ENCODE peak calls at places on chromosomes 16 and 17, in four cellular contexts. Y, L, G and Z are unnamed samples.

GRCh38 chr17:78258323-78259229 is 27.1 kb downstream of the TMEM235 start:
- DNase-seq in G (no peak), Y (peak), L (no peak), Z (no peak)

GRCh38 chr16:58960484-58960883 is 226.4 kb upstream of the GOT2 start:
- DNase-seq in G (no peak), Y (no peak), L (no peak), Z (no peak)

GRCh38 chr16:89024546-89024945 is 47.5 kb upstream of the CBFA2T3 start:
- DNase-seq in L (no peak), Y (no peak), G (no peak), Z (no peak)

GRCh38 chr16:7501868-7502267 is 169.2 kb downstream of the RBFOX1 start:
- DNase-seq in G (no peak), Y (no peak), L (no peak), Z (no peak)

GRCh38 chr17:14047591-14047990 is 21.7 kb upstream of the COX10 start:
- DNase-seq in G (no peak), Y (no peak), L (no peak), Z (no peak)

GRCh38 chr17:77915594-77916021 is 42.9 kb upstream of the TNRC6C start:
- DNase-seq in Y (no peak), G (no peak), L (no peak), Z (no peak)

GRCh38 chr16:66502020-66502913 is 47.7 kb downstream of the TK2 start:
- DNase-seq in L (no peak), G (no peak), Y (no peak), Z (no peak)

GRCh38 chr16:1470543-1471251 is 4.1 kb downstream of the CLCN7 start:
- DNase-seq in G (no peak), L (no peak), Y (no peak), Z (no peak)

GRCh38 chr16:67206838-67207115 is 7.8 kb downstream of the ELMO3 start:
- DNase-seq in G (peak), L (no peak), Y (no peak), Z (no peak)

GRCh38 chr17:42146911-42147607 is 7.7 kb downstream of the RAB5C start:
- DNase-seq in L (no peak), Y (no peak), G (no peak), Z (no peak)

GRCh38 chr16:6363891-6364607 is 968.6 kb upstream of the RBFOX1 start:
- DNase-seq in G (no peak), L (no peak), Y (no peak), Z (no peak)

GRCh38 chr17:8574687-8575086 is 55.8 kb downstream of the MYH10 start:
- DNase-seq in L (no peak), G (no peak), Y (no peak), Z (no peak)

GRCh38 chr17:3792481-3792880 is 8.5 kb downstream of the ITGAE start:
- DNase-seq in Y (no peak), L (no peak), G (no peak), Z (no peak)

GRCh38 chr17:12737740-12738469 is 51.4 kb upstream of the ARHGAP44 start:
- DNase-seq in Y (no peak), G (peak), L (no peak), Z (no peak)

GRCh38 chr17:32490101-32490482 is 3.3 kb downstream of the CDK5R1 start:
- DNase-seq in G (no peak), L (peak), Y (no peak), Z (no peak)

GRCh38 chr17:35749560-35750412 is 3.3 kb downstream of the GAS2L2 start:
- DNase-seq in Y (no peak), G (no peak), L (no peak), Z (no peak)

GRCh38 chr16:56932588-56933265 is 785 bp downstream of the HERPUD1 start:
- DNase-seq in L (peak), Y (peak), G (peak), Z (peak)

GRCh38 chr17:38713456-38713855 is 8.4 kb downstream of the MLLT6 start:
- DNase-seq in G (no peak), Y (no peak), L (no peak), Z (no peak)

GRCh38 chr17:39653662-39654331 is 11.4 kb upstream of the TCAP start:
- DNase-seq in Y (peak), G (no peak), L (peak), Z (peak)

GRCh38 chr17:44253021-44253420 is 14.9 kb downstream of the SLC4A1 start:
- DNase-seq in G (no peak), L (no peak), Y (no peak), Z (no peak)

GRCh38 chr17:63275968-63276349 is 170.1 kb downstream of the CYB561 start:
- DNase-seq in G (peak), Y (no peak), L (no peak), Z (no peak)

GRCh38 chr16:9258423-9259051 is 167.1 kb downstream of the HAPSTR1 start:
- DNase-seq in G (peak), Y (peak), L (peak), Z (peak)

GRCh38 chr16:80615751-80616150 is 75.0 kb downstream of the DYNLRB2 start:
- DNase-seq in Y (no peak), L (no peak), G (peak), Z (no peak)

GRCh38 chr17:41013606-41014005 is 4.7 kb upstream of the KRTAP3-1 start:
- DNase-seq in L (no peak), Y (no peak), G (peak), Z (no peak)

GRCh38 chr17:17036520-17036998 is 5.7 kb upstream of the MPRIP start:
- DNase-seq in Y (no peak), L (no peak), G (peak), Z (no peak)

GRCh38 chr17:15236281-15237105 is 28.6 kb downstream of the PMP22 start:
- DNase-seq in Y (no peak), L (no peak), G (peak), Z (no peak)

GRCh38 chr17:3845361-3845753 is 689 bp downstream of the NCBP3 start:
- DNase-seq in L (peak), Y (no peak), G (peak), Z (peak)

GRCh38 chr16:76970087-76970744 is 220.8 kb upstream of the MON1B start:
- DNase-seq in Y (no peak), L (no peak), G (no peak), Z (peak)

GRCh38 chr16:67406111-67406593 is 10.1 kb downstream of the ZDHHC1 start:
- DNase-seq in Y (no peak), G (no peak), L (no peak), Z (no peak)